ENCODE peak calls at places on chromosome 4, in eight cellular contexts. U, C, P, G, J, W, N and V are unnamed samples.

GRCh38 chr4:125739760-125740159 is 425.0 kb downstream of the FAT4 start:
- DNase-seq in U (no peak), C (no peak), P (no peak), G (peak), J (no peak), W (no peak), N (no peak), V (no peak)

GRCh38 chr4:82898322-82899243 is 2.0 kb upstream of the THAP9 start:
- DNase-seq in U (no peak), C (peak), P (peak), G (peak), J (no peak), W (no peak), N (no peak), V (peak)

GRCh38 chr4:162457071-162457865 is 293.5 kb upstream of the FSTL5 start:
- DNase-seq in U (no peak), C (no peak), P (no peak), G (no peak), J (no peak), W (no peak), N (no peak), V (peak)

GRCh38 chr4:6270691-6271121 is 1.1 kb downstream of the WFS1 start:
- DNase-seq in U (no peak), C (no peak), P (peak), G (peak), J (peak), W (no peak), N (no peak), V (no peak)

GRCh38 chr4:71231073-71231752 is 107.6 kb upstream of the SLC4A4 start:
- DNase-seq in U (no peak), C (no peak), P (peak), G (peak), J (peak), W (no peak), N (no peak), V (peak)

GRCh38 chr4:122195718-122196117 is 43.6 kb downstream of the BLTP1 start:
- DNase-seq in U (no peak), C (no peak), P (no peak), G (no peak), J (no peak), W (no peak), N (no peak), V (no peak)

GRCh38 chr4:101277661-101278060 is 69.7 kb downstream of the PPP3CA start:
- DNase-seq in U (no peak), C (no peak), P (peak), G (peak), J (no peak), W (no peak), N (no peak), V (no peak)

GRCh38 chr4:101669138-101669831 is 121.2 kb upstream of the BANK1 start:
- DNase-seq in U (no peak), C (no peak), P (peak), G (no peak), J (no peak), W (no peak), N (no peak), V (no peak)

GRCh38 chr4:78962597-78963115 is 23.4 kb upstream of the PAQR3 start:
- DNase-seq in U (no peak), C (no peak), P (peak), G (peak), J (no peak), W (no peak), N (no peak), V (no peak)

GRCh38 chr4:53920116-53920515 is 144.3 kb downstream of the CHIC2 start:
- DNase-seq in U (no peak), C (no peak), P (no peak), G (no peak), J (no peak), W (no peak), N (peak), V (no peak)

GRCh38 chr4:13933163-13933562 is 305.6 kb upstream of the BOD1L1 start:
- DNase-seq in U (no peak), C (no peak), P (peak), G (peak), J (no peak), W (no peak), N (no peak), V (no peak)

GRCh38 chr4:38730830-38731646 is 51.8 kb downstream of the TLR10 start:
- DNase-seq in U (peak), C (peak), P (peak), G (peak), J (peak), W (no peak), N (peak), V (peak)

GRCh38 chr4:177726111-177726510 is 283.9 kb upstream of the AGA start:
- DNase-seq in U (no peak), C (no peak), P (peak), G (no peak), J (no peak), W (no peak), N (no peak), V (no peak)

GRCh38 chr4:22962186-22962786 is 269.5 kb downstream of the GBA3 start:
- DNase-seq in U (no peak), C (no peak), P (peak), G (peak), J (no peak), W (no peak), N (no peak), V (no peak)

GRCh38 chr4:41285202-41285876 is 28.6 kb downstream of the UCHL1 start:
- DNase-seq in U (no peak), C (no peak), P (no peak), G (no peak), J (no peak), W (no peak), N (no peak), V (no peak)

GRCh38 chr4:3638080-3638715 is 106.0 kb upstream of the LRPAP1 start:
- DNase-seq in U (no peak), C (no peak), P (peak), G (no peak), J (no peak), W (no peak), N (no peak), V (no peak)

GRCh38 chr4:8888856-8889255 is 17.2 kb upstream of the HMX1 start:
- DNase-seq in U (no peak), C (no peak), P (no peak), G (no peak), J (no peak), W (no peak), N (no peak), V (no peak)

GRCh38 chr4:185071412-185071811 is 53.1 kb downstream of the HELT start:
- DNase-seq in U (no peak), C (no peak), P (peak), G (peak), J (no peak), W (no peak), N (no peak), V (no peak)

GRCh38 chr4:73103799-73104503 is 34.4 kb upstream of the COX18 start:
- DNase-seq in U (no peak), C (no peak), P (peak), G (peak), J (no peak), W (no peak), N (no peak), V (no peak)

GRCh38 chr4:42654606-42655005 is 2.3 kb downstream of the ATP8A1 start:
- DNase-seq in U (peak), C (no peak), P (peak), G (peak), J (no peak), W (no peak), N (peak), V (no peak)

GRCh38 chr4:1693131-1693896 is 9.2 kb upstream of the FAM53A start:
- DNase-seq in U (peak), C (peak), P (peak), G (peak), J (peak), W (no peak), N (peak), V (peak)

GRCh38 chr4:185096032-185096653 is 46.9 kb upstream of the SLC25A4 start:
- DNase-seq in U (no peak), C (peak), P (peak), G (peak), J (no peak), W (no peak), N (no peak), V (no peak)

GRCh38 chr4:48698029-48698901 is 81.8 kb downstream of the FRYL start:
- DNase-seq in U (no peak), C (no peak), P (peak), G (peak), J (peak), W (no peak), N (no peak), V (no peak)